ENCODE peak calls at places on chromosomes 12 and 14, in five cellular contexts. W is suprapubic skin, O is stomach, A is breast epithelium, F is transverse colon. Q is an unnamed sample.
A peak's percentile ranks its signal among the peaks of the same experiment; 100 is the strongest.

GRCh38 chr12:7602287-7602686 is 63.4 kb downstream of the APOBEC1 start:
- DNase-seq in W (no peak), O (no peak), A (no peak), F (no peak), Q (no peak)

GRCh38 chr12:51749201-51749985 is 99.1 kb downstream of the FIGNL2 start:
- DNase-seq in W (no peak), O (no peak), A (no peak), F (no peak), Q (no peak)

GRCh38 chr12:3200032-3200617 is 122.9 kb downstream of the TSPAN9 start:
- DNase-seq in W (no peak), O (peak; percentile 53), A (no peak), F (peak; percentile 16), Q (peak; percentile 69)

GRCh38 chr12:122917508-122918227 is 21.7 kb upstream of the VPS37B start:
- DNase-seq in W (no peak), O (peak; percentile 78), A (peak; percentile 86), F (peak; percentile 77), Q (no peak)

GRCh38 chr12:123713398-123714301 is 1.5 kb downstream of the ATP6V0A2 start:
- DNase-seq in W (no peak), O (peak; percentile 37), A (peak; percentile 14), F (peak; percentile 37), Q (peak; percentile 36)

GRCh38 chr14:29687071-29687765 is 240.4 kb downstream of the PRKD1 start:
- DNase-seq in W (no peak), O (no peak), A (no peak), F (no peak), Q (no peak)

GRCh38 chr14:97873291-97873690 is 1076.1 kb downstream of the VRK1 start:
- DNase-seq in W (no peak), O (no peak), A (no peak), F (no peak), Q (no peak)

GRCh38 chr12:110844551-110845395 is 2.0 kb upstream of the CCDC63 start:
- DNase-seq in W (no peak), O (no peak), A (peak; percentile 46), F (no peak), Q (no peak)

GRCh38 chr14:91872517-91873470 is 5.5 kb upstream of the TC2N start:
- DNase-seq in W (peak; percentile 91), O (peak; percentile 94), A (peak; percentile 92), F (peak; percentile 90), Q (peak; percentile 84)

GRCh38 chr12:53966070-53966384 is 6.9 kb upstream of the HOXC11 start:
- DNase-seq in W (no peak), O (no peak), A (no peak), F (no peak), Q (no peak)

GRCh38 chr12:120692524-120693033 is 5.6 kb downstream of the MLEC start:
- DNase-seq in W (no peak), O (peak; percentile 37), A (no peak), F (no peak), Q (no peak)

GRCh38 chr14:103711516-103712431 is 3.5 kb downstream of the XRCC3 start:
- DNase-seq in W (no peak), O (peak; percentile 85), A (peak; percentile 81), F (peak; percentile 77), Q (peak; percentile 45)

GRCh38 chr14:51715250-51715649 is 63.5 kb downstream of the FRMD6 start:
- DNase-seq in W (no peak), O (no peak), A (no peak), F (no peak), Q (no peak)

GRCh38 chr14:65926935-65927700 is 514.6 kb downstream of the FUT8 start:
- DNase-seq in W (no peak), O (no peak), A (no peak), F (no peak), Q (no peak)

GRCh38 chr12:9647825-9648700 is 21.4 kb upstream of the CLEC2D start:
- DNase-seq in W (peak; percentile 88), O (peak; percentile 79), A (peak; percentile 67), F (peak; percentile 88), Q (peak; percentile 54)

DNA sequence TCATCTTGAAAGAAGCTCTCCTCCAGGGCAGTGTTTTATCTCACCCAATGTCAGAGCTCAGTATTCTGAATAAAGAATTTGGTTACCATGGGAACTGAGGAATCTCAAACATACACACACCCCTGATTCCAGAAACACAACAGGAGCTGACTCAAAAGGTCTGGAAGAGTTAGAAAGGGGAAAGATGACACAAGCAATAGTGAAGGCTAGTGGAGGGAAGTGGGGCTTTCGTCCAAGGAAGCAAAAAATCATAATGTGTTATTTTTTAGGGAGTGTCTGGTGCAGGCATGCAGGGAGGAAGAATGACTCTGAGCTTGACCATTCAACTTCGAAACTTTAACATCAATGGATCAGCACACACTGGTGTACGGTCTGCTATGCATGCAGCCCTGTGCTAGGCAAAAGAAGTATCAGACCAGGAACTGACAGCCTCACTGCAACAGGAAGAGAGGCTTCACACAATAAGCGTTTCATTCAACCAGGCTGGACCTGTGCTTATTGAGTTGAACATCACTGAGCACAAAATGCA is 20.3 kb downstream of the HEBP1 start:
- DNase-seq in W (no peak), O (no peak), A (no peak), F (no peak), Q (peak; percentile 90)
- TF ChIP-seq POLR2AphosphoS5 in W (no peak), O (no peak), A (no peak), F (no peak), Q (peak; percentile 63)

GRCh38 chr12:32264995-32265394 is 134.4 kb upstream of the FGD4 start:
- DNase-seq in W (no peak), O (no peak), A (no peak), F (no peak), Q (peak; percentile 86)
- TF ChIP-seq POLR2AphosphoS5 in W (no peak), O (no peak), A (no peak), F (no peak), Q (no peak)

DNA sequence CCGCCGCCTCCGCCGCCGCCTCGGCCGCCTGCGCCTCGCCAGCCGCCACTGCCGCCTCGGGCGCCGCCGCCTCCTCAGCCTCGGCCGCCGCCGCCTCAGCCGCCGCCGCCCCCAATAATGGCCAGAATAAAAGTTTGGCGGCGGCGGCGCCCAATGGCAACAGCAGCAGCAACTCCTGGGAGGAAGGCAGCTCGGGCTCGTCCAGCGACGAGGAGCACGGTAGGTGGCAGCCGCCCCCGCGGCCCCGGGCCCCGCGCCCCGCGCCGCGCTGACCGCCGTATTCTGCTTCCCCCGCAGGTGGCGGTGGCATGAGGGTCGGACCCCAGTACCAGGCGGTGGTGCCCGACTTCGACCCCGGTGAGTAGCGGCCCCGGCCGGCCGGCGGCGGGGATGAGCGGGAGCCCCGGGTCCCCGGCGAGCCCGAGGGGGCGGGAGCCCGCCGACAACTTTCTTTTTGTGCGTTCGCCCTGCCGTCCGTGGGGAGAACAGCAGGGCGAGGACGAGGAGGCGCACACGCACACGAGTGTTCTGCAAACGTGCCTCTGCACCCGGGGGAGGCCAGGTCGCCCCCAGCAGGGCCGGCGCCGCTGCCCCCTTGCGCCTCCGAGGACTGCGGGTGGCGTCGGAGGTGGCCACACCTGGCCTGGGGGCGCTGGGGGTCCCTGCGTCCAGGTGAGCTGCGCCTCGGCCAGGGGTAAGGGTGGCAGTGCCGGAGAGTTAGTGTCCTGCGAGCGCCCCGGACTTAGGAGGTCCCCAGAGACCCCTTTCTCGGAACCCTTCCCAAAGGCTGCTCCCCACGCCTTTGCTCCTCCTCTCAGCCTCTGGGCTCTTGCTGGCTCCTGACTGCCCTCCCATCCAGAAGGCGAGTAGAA is 756 bp downstream of the RCOR1 start:
- DNase-seq in W (no peak), O (peak; percentile 50), A (peak; percentile 37), F (peak; percentile 50), Q (peak; percentile 41)
- TF ChIP-seq POLR2AphosphoS5 in W (no peak), O (no peak), A (no peak), F (peak; percentile 22), Q (no peak)

DNA sequence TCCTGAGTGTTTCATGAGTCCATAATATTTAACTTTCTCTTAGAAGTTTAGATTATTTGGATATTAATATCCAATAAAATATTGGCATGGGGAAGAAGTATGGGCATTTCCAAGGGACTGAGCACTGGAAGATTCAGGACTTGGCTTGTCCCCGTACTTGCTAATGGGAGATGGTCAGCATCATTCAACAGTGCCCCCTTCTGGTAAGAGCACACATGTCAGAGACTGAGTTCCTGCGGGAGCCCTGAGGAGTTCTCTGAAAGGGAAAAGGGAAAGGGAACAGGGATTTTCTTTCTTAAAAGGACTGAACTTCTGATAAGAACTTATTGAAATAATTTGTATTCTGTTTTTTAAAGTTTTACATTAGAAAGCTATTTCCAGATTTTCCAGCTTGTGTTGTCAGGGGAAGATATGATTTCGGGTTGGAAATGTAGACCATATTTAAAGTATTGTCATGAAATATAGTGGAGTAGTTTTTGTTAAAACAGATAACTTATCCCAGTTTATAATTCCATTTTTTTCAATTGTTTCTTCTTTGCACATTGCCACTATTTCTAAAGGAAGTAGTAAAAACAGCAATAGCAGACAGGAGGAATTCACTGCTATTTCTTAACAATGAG is 59.8 kb upstream of the C12orf71 start:
- DNase-seq in W (no peak), O (peak; percentile 68), A (peak; percentile 55), F (peak; percentile 57), Q (peak; percentile 83)
- TF ChIP-seq POLR2AphosphoS5 in W (no peak), O (no peak), A (no peak), F (no peak), Q (no peak)

GRCh38 chr12:114696443-114697245 is 12.7 kb upstream of the TBX3 start:
- DNase-seq in W (no peak), O (no peak), A (no peak), F (no peak), Q (no peak)
- TF ChIP-seq POLR2AphosphoS5 in W (no peak), O (no peak), A (no peak), F (no peak), Q (no peak)

GRCh38 chr12:24948452-24948815 is 467 bp downstream of the BCAT1 start:
- DNase-seq in W (no peak), O (no peak), A (no peak), F (no peak), Q (no peak)
- TF ChIP-seq POLR2AphosphoS5 in W (no peak), O (no peak), A (no peak), F (no peak), Q (no peak)

DNA sequence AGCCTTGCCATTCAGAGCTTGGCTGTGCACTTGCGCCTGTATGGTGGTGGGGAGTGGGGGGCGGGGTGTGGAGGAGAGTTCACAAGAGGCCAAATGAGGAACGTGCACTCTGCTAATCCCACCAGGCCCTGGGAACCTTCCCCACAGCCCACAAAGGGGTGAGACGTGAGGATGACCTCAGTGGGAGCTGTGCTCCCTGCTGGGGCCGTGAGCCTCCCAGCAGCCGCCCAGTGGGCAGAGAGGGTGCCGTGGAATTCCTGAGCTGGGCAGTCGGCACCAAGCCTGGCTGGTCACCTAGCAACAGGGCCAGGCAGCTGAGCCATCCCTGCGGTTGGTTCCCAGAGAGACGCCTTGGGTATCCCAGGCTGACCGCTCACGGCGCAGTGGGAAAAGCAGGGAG is 53.7 kb downstream of the CCNK start:
- DNase-seq in W (no peak), O (no peak), A (no peak), F (no peak), Q (no peak)
- TF ChIP-seq POLR2AphosphoS5 in W (no peak), O (no peak), A (no peak), F (no peak), Q (no peak)

GRCh38 chr14:68141531-68142088 is 322.0 kb downstream of the RAD51B start:
- DNase-seq in W (no peak), O (no peak), A (no peak), F (no peak), Q (no peak)

GRCh38 chr14:68145539-68145938 is 326.0 kb downstream of the RAD51B start:
- DNase-seq in W (no peak), O (no peak), A (no peak), F (no peak), Q (peak; percentile 70)

GRCh38 chr14:68145036-68145435 is 325.5 kb downstream of the RAD51B start:
- DNase-seq in W (no peak), O (no peak), A (no peak), F (peak; percentile 55), Q (peak; percentile 65)

GRCh38 chr14:68143341-68143807 is 323.8 kb downstream of the RAD51B start:
- DNase-seq in W (peak; percentile 92), O (peak; percentile 45), A (peak; percentile 90), F (peak; percentile 61), Q (peak; percentile 48)

GRCh38 chr14:68144051-68144681 is 324.6 kb downstream of the RAD51B start:
- DNase-seq in W (peak; percentile 81), O (no peak), A (peak; percentile 74), F (peak; percentile 31), Q (peak; percentile 32)
- TF ChIP-seq POLR2AphosphoS5 in W (no peak), O (peak; percentile 67), A (peak; percentile 74), F (peak; percentile 87), Q (no peak)